ENCODE peak calls at places on chromosomes 13 and 19, in five cellular contexts. S, Q, C, R and Z are unnamed samples.
A peak's percentile ranks its signal among the peaks of the same experiment; 100 is the strongest.

GRCh38 chr13:93511011-93511410 is 284.4 kb downstream of the GPC6 start:
- DNase-seq in S (no peak), Q (no peak), C (no peak), R (no peak), Z (no peak)

GRCh38 chr19:48842744-48843162 is 6.5 kb upstream of the HSD17B14 start:
- DNase-seq in S (peak; percentile 81), Q (peak; percentile 75), C (peak; percentile 48), R (no peak), Z (peak; percentile 71)

GRCh38 chr19:21593934-21594844 is 88.8 kb downstream of the ZNF429 start:
- DNase-seq in S (no peak), Q (no peak), C (no peak), R (no peak), Z (no peak)

GRCh38 chr13:98326274-98326673 is 149.2 kb upstream of the RNF113B start:
- DNase-seq in S (no peak), Q (no peak), C (no peak), R (no peak), Z (no peak)

GRCh38 chr13:45349438-45349837 is 8.5 kb upstream of the TPT1 start:
- DNase-seq in S (no peak), Q (no peak), C (peak; percentile 51), R (no peak), Z (no peak)

GRCh38 chr13:93183302-93183701 is 43.3 kb upstream of the GPC6 start:
- DNase-seq in S (no peak), Q (peak; percentile 65), C (no peak), R (no peak), Z (peak; percentile 61)

GRCh38 chr19:4361152-4362037 is 18.0 kb downstream of the MPND start:
- DNase-seq in S (no peak), Q (peak; percentile 55), C (peak; percentile 54), R (no peak), Z (peak; percentile 67)

GRCh38 chr19:27793128-27793643 is 1419.8 kb downstream of the UQCRFS1 start:
- DNase-seq in S (peak; percentile 65), Q (peak; percentile 98), C (peak; percentile 58), R (no peak), Z (peak; percentile 96)

GRCh38 chr19:1650627-1651009 is 1.8 kb downstream of the TCF3 start:
- DNase-seq in S (peak; percentile 21), Q (peak; percentile 72), C (peak; percentile 7), R (no peak), Z (no peak)

GRCh38 chr19:51122112-51122981 is 2.4 kb upstream of the SIGLEC9 start:
- DNase-seq in S (no peak), Q (no peak), C (no peak), R (no peak), Z (no peak)

GRCh38 chr19:7894612-7895309 is 6.5 kb downstream of the LRRC8E start:
- DNase-seq in S (no peak), Q (no peak), C (no peak), R (no peak), Z (no peak)

GRCh38 chr13:37383066-37383465 is 215.5 kb downstream of the POSTN start:
- DNase-seq in S (no peak), Q (no peak), C (peak; percentile 24), R (peak; percentile 32), Z (no peak)

GRCh38 chr13:38496956-38497355 is 147.3 kb downstream of the UFM1 start:
- DNase-seq in S (no peak), Q (no peak), C (no peak), R (no peak), Z (no peak)

GRCh38 chr19:28217064-28217463 is 995.9 kb downstream of the UQCRFS1 start:
- DNase-seq in S (no peak), Q (peak; percentile 75), C (no peak), R (no peak), Z (peak; percentile 49)

GRCh38 chr13:32728327-32728726 is 142.1 kb downstream of the PDS5B start:
- DNase-seq in S (peak; percentile 21), Q (peak; percentile 51), C (no peak), R (no peak), Z (no peak)

GRCh38 chr19:44658069-44658727 is 13.1 kb upstream of the CEACAM19 start:
- DNase-seq in S (no peak), Q (no peak), C (no peak), R (no peak), Z (no peak)

GRCh38 chr19:42942187-42942789 is 5.3 kb upstream of the PSG7 start:
- DNase-seq in S (no peak), Q (no peak), C (peak; percentile 20), R (peak; percentile 31), Z (no peak)

GRCh38 chr13:74930402-74931165 is 551.4 kb downstream of the TBC1D4 start:
- DNase-seq in S (no peak), Q (no peak), C (peak; percentile 61), R (no peak), Z (no peak)

GRCh38 chr13:40993987-40994386 is 25.1 kb downstream of the ELF1 start:
- DNase-seq in S (no peak), Q (peak; percentile 91), C (no peak), R (peak; percentile 83), Z (peak; percentile 32)

GRCh38 chr19:3804429-3804828 is 18.2 kb upstream of the MATK start:
- DNase-seq in S (no peak), Q (no peak), C (no peak), R (no peak), Z (no peak)

GRCh38 chr13:53200498-53201453 is 172.2 kb downstream of the OLFM4 start:
- DNase-seq in S (peak; percentile 84), Q (peak; percentile 86), C (peak; percentile 1), R (peak; percentile 8), Z (peak; percentile 89)

GRCh38 chr13:91986771-91987515 is 588.5 kb downstream of the GPC5 start:
- DNase-seq in S (no peak), Q (peak; percentile 8), C (no peak), R (no peak), Z (no peak)

GRCh38 chr13:33353646-33354045 is 68.1 kb upstream of the STARD13 start:
- DNase-seq in S (no peak), Q (no peak), C (no peak), R (no peak), Z (no peak)

GRCh38 chr13:109743706-109744453 is 42.5 kb downstream of the IRS2 start:
- DNase-seq in S (no peak), Q (peak; percentile 61), C (peak; percentile 78), R (peak; percentile 93), Z (peak; percentile 43)

GRCh38 chr13:98520674-98521449 is 56.0 kb downstream of the STK24 start:
- DNase-seq in S (no peak), Q (no peak), C (no peak), R (no peak), Z (no peak)

GRCh38 chr19:42295831-42296525 is 6.0 kb upstream of the PRR19 start:
- DNase-seq in S (peak; percentile 65), Q (peak; percentile 83), C (peak; percentile 41), R (peak; percentile 72), Z (peak; percentile 91)

GRCh38 chr19:33725567-33725966 is 71.1 kb upstream of the KCTD15 start:
- DNase-seq in S (no peak), Q (no peak), C (no peak), R (no peak), Z (no peak)

GRCh38 chr19:17125728-17126677 is 50.4 kb downstream of the MYO9B start:
- DNase-seq in S (no peak), Q (no peak), C (peak; percentile 25), R (peak; percentile 69), Z (no peak)

GRCh38 chr13:110565296-110565695 is 3.8 kb upstream of the RAB20 start:
- DNase-seq in S (no peak), Q (peak; percentile 62), C (no peak), R (no peak), Z (no peak)

GRCh38 chr13:99059498-99060070 is 81.7 kb upstream of the DOCK9 start:
- DNase-seq in S (no peak), Q (no peak), C (no peak), R (no peak), Z (no peak)

GRCh38 chr19:11458236-11458900 is 22.5 kb downstream of the ELAVL3 start:
- DNase-seq in S (no peak), Q (no peak), C (no peak), R (no peak), Z (no peak)
- H4K8ac ChIP-seq in S (no peak overlapping the region), Q (no peak overlapping the region), C (no peak overlapping the region), R (no peak overlapping the region), Z (no peak overlapping the region)

DNA sequence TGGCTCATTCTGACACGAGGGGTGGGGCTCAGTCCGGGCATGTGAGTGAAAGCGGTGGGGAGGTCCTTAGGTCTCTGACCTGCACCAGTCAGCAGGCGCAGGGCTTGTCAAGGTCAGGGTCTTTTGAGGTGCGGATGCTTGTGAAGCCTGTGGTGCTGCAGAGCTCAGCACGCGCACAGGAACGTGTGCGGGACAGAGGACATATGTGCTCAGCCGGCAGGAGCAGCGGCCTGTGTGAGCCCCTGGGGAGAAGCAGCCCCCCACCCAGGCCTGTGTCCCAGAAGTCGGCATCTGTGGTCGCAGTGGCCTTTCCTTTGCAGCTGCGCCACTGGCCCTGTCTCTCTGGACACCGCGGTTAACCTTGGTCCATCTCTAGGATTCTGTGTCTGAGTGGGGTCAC is 30.9 kb downstream of the ATP4B start:
- DNase-seq in S (no peak), Q (no peak), C (no peak), R (no peak), Z (no peak)
- H4K8ac ChIP-seq in S (no peak overlapping the region), Q (no peak overlapping the region), C (no peak overlapping the region), R (no peak overlapping the region), Z (no peak overlapping the region)

GRCh38 chr19:18768997-18769891 is 21.9 kb downstream of the COMP start:
- DNase-seq in S (no peak), Q (no peak), C (no peak), R (no peak), Z (no peak)
- H4K8ac ChIP-seq in S (no peak overlapping the region), Q (no peak overlapping the region), C (no peak overlapping the region), R (no peak overlapping the region), Z (no peak overlapping the region)

DNA sequence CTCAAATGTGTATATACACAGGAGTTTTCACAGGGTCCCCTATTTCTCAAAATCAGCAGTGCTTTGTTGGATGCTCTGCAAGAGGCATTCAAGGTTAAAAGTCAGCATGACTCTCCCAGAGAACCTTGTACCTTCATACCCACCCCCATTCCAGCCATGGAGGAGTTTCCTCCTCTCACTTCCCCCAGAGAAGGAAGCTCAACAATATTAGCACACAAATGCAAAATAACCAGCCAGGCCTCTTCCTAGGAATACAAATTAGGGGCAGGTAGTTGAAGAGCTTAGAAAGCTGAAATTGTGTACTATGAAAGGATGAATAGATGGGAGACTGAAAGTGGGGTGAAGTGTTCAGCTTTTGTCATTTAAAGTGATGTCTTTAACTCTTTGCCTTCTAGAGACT is 43.8 kb downstream of the SPRY2 start:
- DNase-seq in S (no peak), Q (peak; percentile 48), C (no peak), R (no peak), Z (peak; percentile 47)
- H4K8ac ChIP-seq in S (no peak overlapping the region), Q (no peak overlapping the region), C (no peak overlapping the region), R (no peak overlapping the region), Z (no peak overlapping the region)

GRCh38 chr19:35126624-35126959 is 8.3 kb downstream of the LGI4 start:
- DNase-seq in S (no peak), Q (no peak), C (no peak), R (no peak), Z (peak; percentile 51)
- H4K8ac ChIP-seq in S (no peak overlapping the region), Q (no peak overlapping the region), C (no peak overlapping the region), R (no peak overlapping the region), Z (no peak overlapping the region)